ENCODE peak calls at places on chromosomes 7 and 10, in five cellular contexts. One of them, this sample, is unnamed.

GRCh38 chr7:1065263-1066260 is 21.2 kb downstream of the GPR146 start:
- DNase-seq in left colon: peak
- DNase-seq in ecto neural progenitor cell: peak
- DNase-seq in CD8-positive, alpha-beta memory T cell: peak
- DNase-seq in cerebellar cortex: peak
- DNase-seq in this sample: peak

GRCh38 chr7:70630647-70631457 is 501.1 kb upstream of the GALNT17 start:
- DNase-seq in left colon: no peak
- DNase-seq in ecto neural progenitor cell: no peak
- DNase-seq in CD8-positive, alpha-beta memory T cell: no peak
- DNase-seq in cerebellar cortex: no peak
- DNase-seq in this sample: no peak

GRCh38 chr7:86776136-86776535 is 132.4 kb downstream of the GRM3 start:
- DNase-seq in left colon: no peak
- DNase-seq in ecto neural progenitor cell: no peak
- DNase-seq in CD8-positive, alpha-beta memory T cell: no peak
- DNase-seq in cerebellar cortex: no peak
- DNase-seq in this sample: no peak

GRCh38 chr10:86649471-86650150 is 4.7 kb upstream of the OPN4 start:
- DNase-seq in left colon: peak
- DNase-seq in ecto neural progenitor cell: peak
- DNase-seq in CD8-positive, alpha-beta memory T cell: no peak
- DNase-seq in cerebellar cortex: no peak
- DNase-seq in this sample: no peak

GRCh38 chr7:106617860-106618259 is 43.1 kb downstream of the CCDC71L start:
- DNase-seq in left colon: no peak
- DNase-seq in ecto neural progenitor cell: no peak
- DNase-seq in CD8-positive, alpha-beta memory T cell: no peak
- DNase-seq in cerebellar cortex: no peak
- DNase-seq in this sample: no peak

GRCh38 chr10:8213735-8214134 is 159.2 kb downstream of the GATA3 start:
- DNase-seq in left colon: no peak
- DNase-seq in ecto neural progenitor cell: no peak
- DNase-seq in CD8-positive, alpha-beta memory T cell: no peak
- DNase-seq in cerebellar cortex: no peak
- DNase-seq in this sample: no peak

GRCh38 chr10:51910596-51910995 is 211.2 kb upstream of the CSTF2T start:
- DNase-seq in left colon: no peak
- DNase-seq in ecto neural progenitor cell: no peak
- DNase-seq in CD8-positive, alpha-beta memory T cell: no peak
- DNase-seq in cerebellar cortex: no peak
- DNase-seq in this sample: no peak

GRCh38 chr10:126337241-126337640 is 51.0 kb downstream of the ADAM12 start:
- DNase-seq in left colon: no peak
- DNase-seq in ecto neural progenitor cell: no peak
- DNase-seq in CD8-positive, alpha-beta memory T cell: no peak
- DNase-seq in cerebellar cortex: no peak
- DNase-seq in this sample: peak

GRCh38 chr7:47435889-47436312 is 146.0 kb downstream of the TNS3 start:
- DNase-seq in left colon: peak
- DNase-seq in ecto neural progenitor cell: no peak
- DNase-seq in CD8-positive, alpha-beta memory T cell: no peak
- DNase-seq in cerebellar cortex: peak
- DNase-seq in this sample: no peak

GRCh38 chr10:5976689-5977470 is 463 bp downstream of the IL15RA start:
- DNase-seq in left colon: peak
- DNase-seq in ecto neural progenitor cell: peak
- DNase-seq in CD8-positive, alpha-beta memory T cell: peak
- DNase-seq in cerebellar cortex: no peak
- DNase-seq in this sample: peak

This sample was measured in esophagus muscularis mucosa.